ENCODE peak calls at places on chromosomes 12 and 14, in four cellular contexts. N is LoVo; S is pancreas; M is activated CD4-positive, alpha-beta T cell treated with anti-CD3 and anti-CD28 coated beads, Interleukin-2, amount 10 ng/mL, durations not matched to agents 7 days and 5 days. V is an unnamed sample.

GRCh38 chr14:100588671-100589070 is 1.5 kb upstream of the BEGAIN start:
- DNase-seq in N (no peak), S (no peak), M (no peak), V (peak)

GRCh38 chr12:110354172-110354780 is 49.2 kb downstream of the ANAPC7 start:
- DNase-seq in N (no peak), S (no peak), M (no peak), V (no peak)

GRCh38 chr14:60339571-60339970 is 90.5 kb downstream of the PPM1A start:
- DNase-seq in N (no peak), S (no peak), M (no peak), V (no peak)

GRCh38 chr12:77916276-77916675 is 85.6 kb downstream of the NAV3 start:
- DNase-seq in N (no peak), S (no peak), M (no peak), V (no peak)

GRCh38 chr14:63493246-63493645 is 49.9 kb downstream of the PPP2R5E start:
- DNase-seq in N (no peak), S (no peak), M (no peak), V (no peak)

GRCh38 chr12:46395308-46395707 is 22.7 kb upstream of the SLC38A2 start:
- DNase-seq in N (no peak), S (no peak), M (no peak), V (no peak)

GRCh38 chr14:57848786-57849185 is 17.1 kb downstream of the SLC35F4 start:
- DNase-seq in N (no peak), S (no peak), M (no peak), V (no peak)

GRCh38 chr12:99806304-99806703 is 158.8 kb downstream of the GARIN6 start:
- DNase-seq in N (no peak), S (no peak), M (no peak), V (no peak)

GRCh38 chr12:113413488-113413939 is 8.7 kb upstream of the SDSL start:
- DNase-seq in N (no peak), S (no peak), M (no peak), V (no peak)

GRCh38 chr12:18320036-18320617 is 58.8 kb downstream of the PIK3C2G start:
- DNase-seq in N (peak), S (no peak), M (no peak), V (no peak)

GRCh38 chr14:79278798-79279644 is 932.3 kb downstream of the DIO2 start:
- DNase-seq in N (peak), S (peak), M (peak), V (no peak)

GRCh38 chr12:65492997-65493892 is 214.8 kb downstream of the MSRB3 start:
- DNase-seq in N (no peak), S (no peak), M (no peak), V (no peak)

GRCh38 chr14:29643415-29644206 is 284.0 kb downstream of the PRKD1 start:
- DNase-seq in N (no peak), S (no peak), M (no peak), V (no peak)

V was measured in suprapubic skin.